ENCODE peak calls at places on chromosomes 12 and 14, in five cellular contexts. I, C, N, T and S are unnamed samples.

GRCh38 chr14:95683793-95684192 is 2.4 kb upstream of the TCL1B start:
- DNase-seq in I (peak), C (no peak), N (no peak), T (no peak), S (no peak)

GRCh38 chr12:31226639-31227038 is 99.3 kb downstream of the SINHCAF start:
- DNase-seq in I (no peak), C (peak), N (no peak), T (no peak), S (peak)

GRCh38 chr14:64806202-64806861 is 73.4 kb downstream of the SPTB start:
- DNase-seq in I (no peak), C (no peak), N (no peak), T (peak), S (no peak)

GRCh38 chr12:72274926-72275325 is 2.8 kb downstream of the TRHDE start:
- DNase-seq in I (no peak), C (no peak), N (no peak), T (no peak), S (peak)

GRCh38 chr12:98154850-98155249 is 360.5 kb upstream of the TMPO start:
- DNase-seq in I (no peak), C (no peak), N (no peak), T (peak), S (no peak)

GRCh38 chr12:52442600-52443061 is 8.5 kb upstream of the KRT75 start:
- DNase-seq in I (no peak), C (no peak), N (no peak), T (no peak), S (no peak)

GRCh38 chr12:14326699-14327098 is 38.8 kb upstream of the ATF7IP start:
- DNase-seq in I (no peak), C (no peak), N (no peak), T (no peak), S (no peak)

GRCh38 chr14:91774138-91775096 is 42.5 kb upstream of the CATSPERB start:
- DNase-seq in I (no peak), C (no peak), N (no peak), T (no peak), S (no peak)